ENCODE peak calls at places on chromosomes 11 and 22, in ten cellular contexts. D is pancreas; C is CD8-positive, alpha-beta T cell; Q is mammary epithelial cell; M is ovary; I is ascending aorta; A is heart right ventricle; J is GM12878; L is neural progenitor cell; X is HCT116. F is an unnamed sample. For H3K4me1, the result is how much of the 10 kb centered on the place peaks cover.

GRCh38 chr11:14578551-14578956 is 58.4 kb upstream of the PSMA1 start:
- DNase-seq in X (no peak), M (no peak), C (peak), D (no peak), A (peak), Q (peak), J (peak), I (no peak), L (no peak), F (peak)

GRCh38 chr11:109960831-109961230 is 132.4 kb upstream of the ZC3H12C start:
- DNase-seq in L (peak), A (peak), I (no peak), X (no peak), D (peak), M (peak), Q (peak), C (no peak), J (no peak), F (no peak)

GRCh38 chr11:125649465-125650166 is 24.7 kb downstream of the CHEK1 start:
- DNase-seq in M (no peak), L (no peak), Q (no peak), I (no peak), A (no peak), D (no peak), C (no peak), J (no peak), X (no peak), F (no peak)

GRCh38 chr11:117837070-117837776 is 12.7 kb upstream of the FXYD2 start:
- DNase-seq in I (no peak), D (no peak), J (no peak), A (peak), M (peak), X (no peak), C (no peak), Q (no peak), L (no peak), F (no peak)

GRCh38 chr11:122723576-122723975 is 68.1 kb downstream of the UBASH3B start:
- DNase-seq in J (no peak), X (no peak), L (no peak), I (no peak), M (no peak), Q (no peak), A (no peak), C (no peak), D (no peak), F (no peak)

GRCh38 chr11:83222499-83222898 is 29.0 kb downstream of the ANKRD42 start:
- DNase-seq in M (no peak), Q (peak), J (no peak), D (no peak), A (no peak), X (no peak), I (no peak), L (no peak), C (no peak), F (no peak)

GRCh38 chr11:1546536-1547466 is 25.3 kb downstream of the DUSP8 start:
- DNase-seq in D (peak), I (no peak), L (peak), J (no peak), Q (peak), M (no peak), C (no peak), X (no peak), A (peak), F (no peak)

GRCh38 chr11:71080239-71081097 is 171.9 kb downstream of the SHANK2 start:
- DNase-seq in C (no peak), A (peak), I (no peak), J (peak), M (no peak), X (peak), L (peak), Q (peak), D (no peak), F (no peak)

GRCh38 chr11:1305063-1305495 is 4.4 kb downstream of the TOLLIP start:
- DNase-seq in A (no peak), I (no peak), D (peak), J (no peak), M (no peak), L (no peak), C (no peak), X (no peak), Q (no peak), F (no peak)

GRCh38 chr11:64874841-64875240 is 3.6 kb downstream of the EHD1 start:
- DNase-seq in J (no peak), I (no peak), Q (no peak), C (no peak), D (no peak), L (peak), X (no peak), M (no peak), A (no peak), F (no peak)

GRCh38 chr11:76839326-76839725 is 21.4 kb upstream of the ACER3 start:
- DNase-seq in A (no peak), J (no peak), X (peak), C (no peak), L (no peak), D (no peak), M (no peak), Q (no peak), I (no peak), F (no peak)

GRCh38 chr11:117940736-117941135 is 11.5 kb upstream of the TMPRSS13 start:
- DNase-seq in M (no peak), I (no peak), L (no peak), D (no peak), Q (no peak), A (no peak), J (no peak), C (no peak), X (no peak), F (no peak)

GRCh38 chr11:82733444-82734119 is at the start of gene FAM181B:
- DNase-seq in C (no peak), D (peak), M (peak), X (no peak), J (no peak), Q (peak), I (no peak), A (peak), L (peak), F (no peak)

GRCh38 chr22:44405661-44406060 is 92.4 kb downstream of the RTL6 start:
- DNase-seq in C (no peak), A (no peak), I (no peak), L (no peak), D (no peak), J (no peak), X (no peak), M (no peak), Q (no peak), F (no peak)

GRCh38 chr11:114017723-114018122 is 41.8 kb upstream of the ZBTB16 start:
- DNase-seq in C (no peak), L (no peak), A (no peak), J (no peak), Q (peak), X (no peak), M (no peak), D (no peak), I (no peak), F (no peak)

GRCh38 chr11:76419896-76420295 is 24.9 kb upstream of the EMSY start:
- DNase-seq in D (no peak), C (no peak), A (no peak), Q (no peak), X (no peak), I (no peak), J (no peak), M (no peak), L (peak), F (no peak)

GRCh38 chr22:32375678-32376450 is 18.2 kb downstream of the RFPL3 start:
- DNase-seq in M (no peak), X (no peak), I (no peak), J (no peak), C (no peak), D (no peak), L (no peak), A (no peak), Q (no peak), F (no peak)

GRCh38 chr11:112051768-112052167 is 22.0 kb downstream of the PIH1D2 start:
- DNase-seq in J (no peak), M (no peak), A (no peak), C (no peak), Q (no peak), X (no peak), D (no peak), L (no peak), I (no peak), F (no peak)

GRCh38 chr22:47914481-47915097 is 1152.1 kb downstream of the TBC1D22A start:
- DNase-seq in Q (no peak), L (no peak), X (no peak), I (no peak), D (no peak), J (no peak), A (no peak), M (no peak), C (no peak), F (no peak)

GRCh38 chr11:28009383-28009782 is 98.6 kb downstream of the KIF18A start:
- DNase-seq in D (no peak), Q (peak), I (no peak), L (no peak), M (no peak), C (no peak), A (no peak), X (no peak), J (no peak), F (no peak)

GRCh38 chr22:30485362-30485988 is 13.7 kb upstream of the SEC14L3 start:
- DNase-seq in M (peak), X (peak), Q (peak), C (peak), I (no peak), J (peak), A (peak), L (peak), D (peak), F (no peak)

GRCh38 chr22:30733081-30733680 is 38.5 kb downstream of the OSBP2 start:
- DNase-seq in I (no peak), A (no peak), Q (no peak), D (no peak), C (no peak), M (no peak), L (no peak), J (no peak), X (no peak), F (no peak)

GRCh38 chr11:129346916-129347315 is 28.7 kb upstream of the BARX2 start:
- DNase-seq in A (no peak), L (no peak), M (no peak), D (no peak), X (no peak), J (no peak), C (no peak), Q (peak), I (no peak), F (no peak)

GRCh38 chr22:19121631-19122142 is 525 bp downstream of the DGCR2 start:
- DNase-seq in X (no peak), M (peak), D (peak), L (peak), I (no peak), C (no peak), J (no peak), Q (peak), A (peak), F (no peak)

GRCh38 chr11:6681949-6682348 is 1.2 kb downstream of the MRPL17 start:
- DNase-seq in A (no peak), M (no peak), X (no peak), D (no peak), Q (peak), C (no peak), L (peak), I (no peak), J (no peak), F (no peak)

GRCh38 chr11:86596861-86597632 is 75.4 kb downstream of the ME3 start:
- DNase-seq in Q (no peak), D (no peak), A (peak), I (no peak), M (no peak), X (no peak), C (no peak), J (no peak), L (no peak), F (no peak)

GRCh38 chr22:43567691-43568308 is 156.0 kb downstream of the MPPED1 start:
- DNase-seq in A (no peak), C (no peak), J (no peak), I (no peak), X (no peak), Q (no peak), L (no peak), D (no peak), M (no peak), F (no peak)

GRCh38 chr11:125496465-125496817 is 376 bp upstream of the FEZ1 start:
- DNase-seq in Q (no peak), A (no peak), L (peak), D (no peak), I (no peak), C (no peak), J (no peak), X (no peak), M (peak), F (no peak)

GRCh38 chr11:27694992-27695391 is 5.3 kb downstream of the BDNF start:
- DNase-seq in Q (no peak), X (no peak), L (peak), J (no peak), I (no peak), M (no peak), A (no peak), D (no peak), C (no peak), F (no peak)

GRCh38 chr22:19757140-19757984 is 3.2 kb upstream of the TBX1 start:
- DNase-seq in I (no peak), A (no peak), J (no peak), X (no peak), M (no peak), C (no peak), L (peak), D (peak), Q (no peak), F (no peak)

GRCh38 chr22:44578516-44579230 is 80.6 kb upstream of the RTL6 start:
- DNase-seq in L (no peak), Q (no peak), C (no peak), M (no peak), A (no peak), J (no peak), X (no peak), I (no peak), D (no peak), F (no peak)

GRCh38 chr22:42169055-42169469 is 38.5 kb upstream of the CYP2D6 start:
- DNase-seq in I (no peak), C (peak), A (peak), J (peak), Q (peak), X (peak), L (peak), M (peak), D (no peak), F (no peak)

GRCh38 chr11:926341-926916 is 759 bp downstream of the AP2A2 start:
- DNase-seq in C (no peak), Q (peak), X (peak), J (no peak), A (peak), M (no peak), I (no peak), L (peak), D (peak), F (no peak)

GRCh38 chr22:19877626-19878339 is 23.1 kb upstream of the GNB1L start:
- DNase-seq in M (peak), A (no peak), L (peak), Q (no peak), X (no peak), D (peak), J (no peak), I (peak), C (no peak), F (no peak)

GRCh38 chr22:40609216-40609615 is 27.3 kb downstream of the MRTFA start:
- DNase-seq in D (no peak), C (no peak), Q (no peak), A (no peak), L (no peak), X (no peak), I (no peak), M (no peak), J (no peak), F (no peak)

GRCh38 chr11:63756919-63757761 is 11.4 kb downstream of the ZFTA start:
- DNase-seq in X (no peak), C (no peak), I (no peak), D (no peak), L (no peak), M (no peak), A (no peak), Q (no peak), J (no peak), F (no peak)

GRCh38 chr22:35057155-35057554 is 8.8 kb upstream of the ISX start:
- DNase-seq in L (no peak), D (no peak), Q (no peak), M (no peak), C (no peak), I (no peak), J (no peak), A (no peak), X (no peak), F (no peak)

GRCh38 chr11:102552020-102552419 is 21.5 kb upstream of the MMP7 start:
- DNase-seq in L (no peak), Q (no peak), X (no peak), C (no peak), M (no peak), D (no peak), A (no peak), I (no peak), J (no peak), F (no peak)

GRCh38 chr22:23094695-23095466 is 24.6 kb downstream of the GNAZ start:
- DNase-seq in D (no peak), J (no peak), A (no peak), M (no peak), L (peak), Q (no peak), X (no peak), I (no peak), C (no peak), F (no peak)

DNA sequence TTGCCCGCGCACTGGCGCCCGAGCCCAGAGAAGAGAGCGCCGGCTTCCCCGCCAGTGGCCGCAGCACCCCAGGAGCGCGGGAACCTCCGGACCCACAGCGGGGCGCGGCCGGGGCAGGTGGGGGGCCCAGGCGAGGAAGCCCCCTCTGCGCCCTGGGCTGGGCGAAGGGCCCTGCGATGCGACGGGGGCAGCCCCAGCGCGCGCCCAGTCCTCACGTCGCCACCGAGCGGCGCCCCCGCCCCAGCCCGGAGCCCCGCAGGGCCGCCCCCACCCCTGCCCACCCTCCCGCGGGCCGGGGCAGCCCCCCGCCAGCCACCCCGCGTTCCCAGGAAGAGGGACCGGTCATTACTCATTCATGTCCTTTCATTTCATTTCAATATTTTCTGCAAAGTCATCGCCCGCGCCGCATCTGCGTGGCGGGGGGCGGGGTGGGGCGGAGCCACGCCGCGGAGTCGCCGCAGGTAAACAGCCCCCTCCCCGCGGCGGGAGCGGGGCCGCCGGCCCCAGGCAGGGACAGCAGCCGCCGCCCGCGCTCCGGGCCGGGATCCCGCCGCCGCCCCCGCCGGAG is 673 bp upstream of the PANX2 start:
- DNase-seq in C (no peak), I (no peak), M (peak), A (no peak), J (no peak), D (no peak), L (peak), X (no peak), Q (no peak), F (no peak)
- TF ChIP-seq CTCF in C (no peak), I (no peak), M (no peak), A (no peak), J (no peak), D (no peak), L (peak), X (no peak), Q (no peak), F (no peak)

DNA sequence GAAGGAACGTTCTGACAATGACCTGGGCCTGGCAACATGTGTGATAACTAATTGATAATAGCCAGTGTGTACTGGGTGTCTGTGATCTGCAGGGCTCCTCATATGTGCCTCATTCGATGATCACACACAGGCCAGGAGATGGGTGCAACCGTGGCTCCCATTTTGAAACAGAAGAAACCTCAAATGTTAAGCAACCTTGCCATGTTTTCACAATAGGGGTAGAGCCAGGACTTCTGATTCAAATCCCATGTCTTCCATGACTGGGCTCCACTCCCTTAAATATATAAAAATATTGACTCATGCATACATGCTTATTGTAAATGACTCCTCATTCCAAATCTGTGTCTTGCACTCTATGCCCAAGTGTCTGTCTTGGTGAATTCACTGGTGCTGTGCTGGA is 11.1 kb downstream of the APOL3 start:
- DNase-seq in A (no peak), L (no peak), Q (peak), M (no peak), I (no peak), C (no peak), D (no peak), X (no peak), J (no peak), F (no peak)
- H3K4me1 ChIP-seq in A (under half), L (under half), Q (under half), M (under half), I (under half), C (half or more), D (under half), X (under half), J (under half), F (under half)

GRCh38 chr11:8092587-8093424 is 11.8 kb downstream of the TUB start:
- DNase-seq in L (peak), I (no peak), X (peak), D (no peak), J (no peak), M (peak), A (peak), Q (peak), C (no peak), F (no peak)
- TF ChIP-seq CTCF in L (peak), I (peak), X (peak), D (peak), J (peak), M (peak), A (peak), Q (peak), C (no peak), F (peak)

GRCh38 chr11:73156114-73156513 is 14.0 kb upstream of the FCHSD2 start:
- DNase-seq in L (no peak), M (no peak), D (no peak), X (no peak), J (no peak), A (no peak), C (no peak), I (no peak), Q (no peak), F (no peak)

GRCh38 chr11:73156686-73157085 is 14.6 kb upstream of the FCHSD2 start:
- DNase-seq in Q (no peak), D (no peak), I (no peak), X (no peak), J (no peak), L (no peak), A (no peak), M (no peak), C (no peak), F (no peak)

GRCh38 chr11:73152861-73153483 is 10.9 kb upstream of the FCHSD2 start:
- DNase-seq in J (peak), Q (no peak), X (no peak), I (no peak), L (peak), M (no peak), C (no peak), D (no peak), A (no peak), F (no peak)

GRCh38 chr11:73152086-73152853 is 10.2 kb upstream of the FCHSD2 start:
- DNase-seq in A (no peak), J (no peak), M (no peak), Q (no peak), C (no peak), L (no peak), X (no peak), I (no peak), D (no peak), F (no peak)

GRCh38 chr11:73154178-73154577 is 12.1 kb upstream of the FCHSD2 start:
- DNase-seq in I (no peak), J (peak), A (no peak), X (no peak), C (no peak), M (no peak), D (no peak), L (no peak), Q (no peak), F (no peak)
- H3K4me1 ChIP-seq in I (under half), J (half or more), A (under half), X (under half), C (half or more), M (under half), D (under half), L (under half), Q (under half), F (under half)

GRCh38 chr22:37020192-37020479 is 594 bp downstream of the MPST start:
- DNase-seq in Q (peak), I (no peak), C (no peak), M (no peak), L (no peak), A (no peak), D (no peak), J (no peak), X (peak), F (no peak)
- TF ChIP-seq CTCF in Q (no peak), I (no peak), C (no peak), M (no peak), L (no peak), A (no peak), D (no peak), J (no peak), X (no peak), F (no peak)

GRCh38 chr11:16898274-16898985 is 115.8 kb downstream of the PLEKHA7 start:
- DNase-seq in C (no peak), A (no peak), J (no peak), M (no peak), Q (no peak), D (no peak), I (no peak), L (no peak), X (no peak), F (no peak)
- H3K4me1 ChIP-seq in C (under half), A (under half), J (under half), M (under half), Q (under half), D (under half), I (under half), L (half or more), X (under half), F (half or more)

F was measured in esophagus squamous epithelium.